ENCODE peak calls at places on chromosomes 16 and 17, in ten cellular contexts. One of them, this sample, is unnamed.
A peak's percentile ranks its signal among the peaks of the same experiment; 100 is the strongest.

GRCh38 chr17:78736526-78737079 is 45.5 kb downstream of the CYTH1 start:
- DNase-seq in prostate gland: peak; percentile 96
- DNase-seq in Peyer's patch: peak; percentile 91
- DNase-seq in astrocyte: no peak
- DNase-seq in spleen: peak; percentile 94
- DNase-seq in HCT116: peak; percentile 90
- DNase-seq in heart right ventricle: peak; percentile 77
- DNase-seq in mammary epithelial cell: peak; percentile 93
- DNase-seq in mucosa of descending colon: peak; percentile 93
- DNase-seq in cardiac muscle cell: no peak
- DNase-seq in this sample: peak; percentile 78

GRCh38 chr17:75755205-75755901 is 9.6 kb downstream of the GALK1 start:
- DNase-seq in mucosa of descending colon: no peak
- DNase-seq in HCT116: no peak
- DNase-seq in prostate gland: no peak
- DNase-seq in heart right ventricle: no peak
- DNase-seq in spleen: peak; percentile 76
- DNase-seq in Peyer's patch: peak; percentile 48
- DNase-seq in mammary epithelial cell: peak; percentile 44
- DNase-seq in astrocyte: no peak
- DNase-seq in cardiac muscle cell: no peak
- DNase-seq in this sample: peak; percentile 64

GRCh38 chr16:19513377-19514053 is 8.4 kb downstream of the GDE1 start:
- DNase-seq in mucosa of descending colon: no peak
- DNase-seq in astrocyte: no peak
- DNase-seq in cardiac muscle cell: peak; percentile 56
- DNase-seq in HCT116: no peak
- DNase-seq in Peyer's patch: no peak
- DNase-seq in mammary epithelial cell: no peak
- DNase-seq in heart right ventricle: no peak
- DNase-seq in prostate gland: no peak
- DNase-seq in spleen: no peak
- DNase-seq in this sample: no peak

GRCh38 chr17:5127910-5128309 is 12.1 kb downstream of the USP6 start:
- DNase-seq in heart right ventricle: no peak
- DNase-seq in cardiac muscle cell: no peak
- DNase-seq in prostate gland: no peak
- DNase-seq in spleen: no peak
- DNase-seq in HCT116: no peak
- DNase-seq in mammary epithelial cell: no peak
- DNase-seq in mucosa of descending colon: no peak
- DNase-seq in astrocyte: no peak
- DNase-seq in Peyer's patch: no peak
- DNase-seq in this sample: peak; percentile 29

GRCh38 chr17:39099686-39100293 is 51.6 kb downstream of the PLXDC1 start:
- DNase-seq in prostate gland: no peak
- DNase-seq in mammary epithelial cell: no peak
- DNase-seq in spleen: no peak
- DNase-seq in heart right ventricle: peak; percentile 37
- DNase-seq in Peyer's patch: no peak
- DNase-seq in cardiac muscle cell: peak; percentile 93
- DNase-seq in HCT116: no peak
- DNase-seq in astrocyte: peak; percentile 62
- DNase-seq in mucosa of descending colon: peak; percentile 58
- DNase-seq in this sample: peak; percentile 35

GRCh38 chr17:5203908-5204294 is 12.2 kb upstream of the ZNF594 start:
- DNase-seq in HCT116: no peak
- DNase-seq in Peyer's patch: no peak
- DNase-seq in spleen: no peak
- DNase-seq in heart right ventricle: no peak
- DNase-seq in astrocyte: peak; percentile 67
- DNase-seq in cardiac muscle cell: peak; percentile 36
- DNase-seq in mucosa of descending colon: no peak
- DNase-seq in prostate gland: no peak
- DNase-seq in mammary epithelial cell: peak; percentile 33
- DNase-seq in this sample: no peak

GRCh38 chr17:40059729-40060475 is 2.9 kb upstream of the THRA start:
- DNase-seq in mucosa of descending colon: no peak
- DNase-seq in heart right ventricle: no peak
- DNase-seq in astrocyte: no peak
- DNase-seq in spleen: no peak
- DNase-seq in prostate gland: no peak
- DNase-seq in Peyer's patch: no peak
- DNase-seq in mammary epithelial cell: no peak
- DNase-seq in HCT116: no peak
- DNase-seq in cardiac muscle cell: no peak
- DNase-seq in this sample: no peak

GRCh38 chr17:78154903-78155811 is 9.0 kb downstream of the C17orf99 start:
- DNase-seq in heart right ventricle: no peak
- DNase-seq in HCT116: no peak
- DNase-seq in spleen: no peak
- DNase-seq in mammary epithelial cell: peak; percentile 78
- DNase-seq in Peyer's patch: no peak
- DNase-seq in prostate gland: no peak
- DNase-seq in cardiac muscle cell: peak; percentile 21
- DNase-seq in astrocyte: no peak
- DNase-seq in mucosa of descending colon: peak; percentile 73
- DNase-seq in this sample: no peak

GRCh38 chr17:1275962-1276736 is 3.3 kb upstream of the TRARG1 start:
- DNase-seq in mucosa of descending colon: peak; percentile 80
- DNase-seq in astrocyte: no peak
- DNase-seq in mammary epithelial cell: no peak
- DNase-seq in Peyer's patch: peak; percentile 76
- DNase-seq in cardiac muscle cell: peak; percentile 59
- DNase-seq in HCT116: peak; percentile 29
- DNase-seq in prostate gland: peak; percentile 45
- DNase-seq in heart right ventricle: peak; percentile 76
- DNase-seq in spleen: peak; percentile 89
- DNase-seq in this sample: peak; percentile 56

GRCh38 chr16:25210758-25211157 is 6.0 kb upstream of the AQP8 start:
- DNase-seq in mucosa of descending colon: no peak
- DNase-seq in Peyer's patch: no peak
- DNase-seq in cardiac muscle cell: peak; percentile 54
- DNase-seq in HCT116: no peak
- DNase-seq in prostate gland: no peak
- DNase-seq in mammary epithelial cell: peak; percentile 39
- DNase-seq in astrocyte: peak; percentile 83
- DNase-seq in heart right ventricle: no peak
- DNase-seq in spleen: no peak
- DNase-seq in this sample: no peak

GRCh38 chr16:3774156-3774767 is 56.9 kb upstream of the TRAP1 start:
- DNase-seq in heart right ventricle: peak; percentile 52
- DNase-seq in cardiac muscle cell: peak; percentile 76
- DNase-seq in mammary epithelial cell: no peak
- DNase-seq in spleen: no peak
- DNase-seq in mucosa of descending colon: no peak
- DNase-seq in Peyer's patch: no peak
- DNase-seq in astrocyte: peak; percentile 38
- DNase-seq in HCT116: no peak
- DNase-seq in prostate gland: no peak
- DNase-seq in this sample: no peak

GRCh38 chr17:45361976-45362375 is 45.2 kb upstream of the MAP3K14 start:
- DNase-seq in heart right ventricle: no peak
- DNase-seq in mammary epithelial cell: no peak
- DNase-seq in spleen: peak; percentile 23
- DNase-seq in mucosa of descending colon: no peak
- DNase-seq in HCT116: no peak
- DNase-seq in cardiac muscle cell: no peak
- DNase-seq in prostate gland: no peak
- DNase-seq in Peyer's patch: no peak
- DNase-seq in astrocyte: no peak
- DNase-seq in this sample: no peak

GRCh38 chr16:53849585-53849984 is 145.6 kb downstream of the FTO start:
- DNase-seq in astrocyte: no peak
- DNase-seq in mucosa of descending colon: no peak
- DNase-seq in heart right ventricle: no peak
- DNase-seq in prostate gland: no peak
- DNase-seq in mammary epithelial cell: no peak
- DNase-seq in spleen: no peak
- DNase-seq in HCT116: no peak
- DNase-seq in Peyer's patch: no peak
- DNase-seq in cardiac muscle cell: no peak
- DNase-seq in this sample: no peak

GRCh38 chr17:76598004-76598439 is 12.4 kb upstream of the ST6GALNAC2 start:
- DNase-seq in Peyer's patch: no peak
- DNase-seq in heart right ventricle: no peak
- DNase-seq in mammary epithelial cell: no peak
- DNase-seq in astrocyte: no peak
- DNase-seq in mucosa of descending colon: no peak
- DNase-seq in prostate gland: no peak
- DNase-seq in HCT116: no peak
- DNase-seq in cardiac muscle cell: no peak
- DNase-seq in spleen: no peak
- DNase-seq in this sample: no peak

GRCh38 chr16:85396879-85397871 is 215.9 kb upstream of the GSE1 start:
- DNase-seq in mucosa of descending colon: peak; percentile 25
- DNase-seq in astrocyte: no peak
- DNase-seq in heart right ventricle: peak; percentile 14
- DNase-seq in prostate gland: no peak
- DNase-seq in cardiac muscle cell: no peak
- DNase-seq in Peyer's patch: peak; percentile 76
- DNase-seq in spleen: peak; percentile 66
- DNase-seq in HCT116: no peak
- DNase-seq in mammary epithelial cell: no peak
- DNase-seq in this sample: peak; percentile 20
- TF ChIP-seq CTCF in mucosa of descending colon: no peak
- TF ChIP-seq CTCF in astrocyte: no peak
- TF ChIP-seq CTCF in heart right ventricle: no peak
- TF ChIP-seq CTCF in prostate gland: peak; percentile 32
- TF ChIP-seq CTCF in cardiac muscle cell: no peak
- TF ChIP-seq CTCF in Peyer's patch: peak; percentile 60
- TF ChIP-seq CTCF in spleen: no peak
- TF ChIP-seq CTCF in HCT116: no peak
- TF ChIP-seq CTCF in mammary epithelial cell: no peak
- TF ChIP-seq CTCF in this sample: no peak

GRCh38 chr17:42005128-42005527 is 12.1 kb downstream of the DNAJC7 start:
- DNase-seq in HCT116: no peak
- DNase-seq in mucosa of descending colon: no peak
- DNase-seq in astrocyte: no peak
- DNase-seq in spleen: no peak
- DNase-seq in mammary epithelial cell: no peak
- DNase-seq in heart right ventricle: no peak
- DNase-seq in cardiac muscle cell: no peak
- DNase-seq in Peyer's patch: no peak
- DNase-seq in prostate gland: no peak
- DNase-seq in this sample: no peak

GRCh38 chr17:42009170-42009569 is 8.1 kb downstream of the DNAJC7 start:
- DNase-seq in astrocyte: no peak
- DNase-seq in cardiac muscle cell: no peak
- DNase-seq in mammary epithelial cell: no peak
- DNase-seq in spleen: no peak
- DNase-seq in heart right ventricle: no peak
- DNase-seq in Peyer's patch: no peak
- DNase-seq in HCT116: no peak
- DNase-seq in prostate gland: no peak
- DNase-seq in mucosa of descending colon: no peak
- DNase-seq in this sample: no peak

GRCh38 chr17:42016411-42016831 is 818 bp downstream of the DNAJC7 start:
- DNase-seq in astrocyte: peak; percentile 25
- DNase-seq in HCT116: no peak
- DNase-seq in mucosa of descending colon: peak; percentile 45
- DNase-seq in prostate gland: no peak
- DNase-seq in spleen: peak; percentile 70
- DNase-seq in Peyer's patch: no peak
- DNase-seq in heart right ventricle: no peak
- DNase-seq in cardiac muscle cell: peak; percentile 33
- DNase-seq in mammary epithelial cell: peak; percentile 14
- DNase-seq in this sample: no peak

GRCh38 chr17:42010898-42011516 is 6.2 kb downstream of the DNAJC7 start:
- DNase-seq in mucosa of descending colon: no peak
- DNase-seq in cardiac muscle cell: peak; percentile 57
- DNase-seq in prostate gland: no peak
- DNase-seq in Peyer's patch: no peak
- DNase-seq in astrocyte: no peak
- DNase-seq in spleen: no peak
- DNase-seq in HCT116: no peak
- DNase-seq in mammary epithelial cell: peak; percentile 25
- DNase-seq in heart right ventricle: no peak
- DNase-seq in this sample: no peak
- H3K4me1 ChIP-seq in mucosa of descending colon: peaks cover 19% of the 10 kb centered on the region
- H3K4me1 ChIP-seq in cardiac muscle cell: peaks cover 4% of the 10 kb centered on the region
- H3K4me1 ChIP-seq in prostate gland: no peaks in the 10 kb centered on the region
- H3K4me1 ChIP-seq in Peyer's patch: peaks cover 3% of the 10 kb centered on the region
- H3K4me1 ChIP-seq in astrocyte: peaks cover 7% of the 10 kb centered on the region
- H3K4me1 ChIP-seq in spleen: peaks cover 96% of the 10 kb centered on the region
- H3K4me1 ChIP-seq in HCT116: peaks cover 22% of the 10 kb centered on the region
- H3K4me1 ChIP-seq in mammary epithelial cell: peaks cover 27% of the 10 kb centered on the region
- H3K4me1 ChIP-seq in heart right ventricle: peaks cover 94% of the 10 kb centered on the region
- H3K4me1 ChIP-seq in this sample: peaks cover 40% of the 10 kb centered on the region

GRCh38 chr16:88453621-88454314 is 688 bp downstream of the ZFPM1 start:
- DNase-seq in heart right ventricle: no peak
- DNase-seq in prostate gland: no peak
- DNase-seq in astrocyte: no peak
- DNase-seq in mammary epithelial cell: peak; percentile 23
- DNase-seq in HCT116: no peak
- DNase-seq in cardiac muscle cell: no peak
- DNase-seq in Peyer's patch: peak; percentile 63
- DNase-seq in spleen: peak; percentile 86
- DNase-seq in mucosa of descending colon: peak; percentile 50
- DNase-seq in this sample: no peak
- TF ChIP-seq CTCF in heart right ventricle: no peak
- TF ChIP-seq CTCF in prostate gland: no peak
- TF ChIP-seq CTCF in astrocyte: no peak
- TF ChIP-seq CTCF in mammary epithelial cell: no peak
- TF ChIP-seq CTCF in HCT116: no peak
- TF ChIP-seq CTCF in cardiac muscle cell: no peak
- TF ChIP-seq CTCF in Peyer's patch: no peak
- TF ChIP-seq CTCF in spleen: no peak
- TF ChIP-seq CTCF in mucosa of descending colon: no peak
- TF ChIP-seq CTCF in this sample: no peak

GRCh38 chr17:19244796-19245195 is 7.6 kb downstream of the EPN2 start:
- DNase-seq in astrocyte: no peak
- DNase-seq in Peyer's patch: no peak
- DNase-seq in heart right ventricle: no peak
- DNase-seq in mucosa of descending colon: no peak
- DNase-seq in cardiac muscle cell: no peak
- DNase-seq in mammary epithelial cell: no peak
- DNase-seq in prostate gland: no peak
- DNase-seq in HCT116: no peak
- DNase-seq in spleen: peak; percentile 22
- DNase-seq in this sample: no peak

GRCh38 chr17:19249681-19250080 is 12.5 kb downstream of the EPN2 start:
- DNase-seq in HCT116: no peak
- DNase-seq in heart right ventricle: no peak
- DNase-seq in prostate gland: no peak
- DNase-seq in astrocyte: peak; percentile 71
- DNase-seq in spleen: no peak
- DNase-seq in mucosa of descending colon: no peak
- DNase-seq in Peyer's patch: no peak
- DNase-seq in cardiac muscle cell: peak; percentile 67
- DNase-seq in mammary epithelial cell: no peak
- DNase-seq in this sample: peak; percentile 41

GRCh38 chr17:19248149-19248922 is 11.2 kb downstream of the EPN2 start:
- DNase-seq in prostate gland: peak; percentile 91
- DNase-seq in heart right ventricle: no peak
- DNase-seq in spleen: no peak
- DNase-seq in HCT116: no peak
- DNase-seq in mucosa of descending colon: no peak
- DNase-seq in cardiac muscle cell: no peak
- DNase-seq in mammary epithelial cell: peak; percentile 9
- DNase-seq in Peyer's patch: no peak
- DNase-seq in astrocyte: no peak
- DNase-seq in this sample: no peak

GRCh38 chr17:19248923-19249574 is 11.9 kb downstream of the EPN2 start:
- DNase-seq in mucosa of descending colon: no peak
- DNase-seq in astrocyte: peak; percentile 92
- DNase-seq in spleen: peak; percentile 74
- DNase-seq in mammary epithelial cell: peak; percentile 68
- DNase-seq in cardiac muscle cell: peak; percentile 78
- DNase-seq in HCT116: no peak
- DNase-seq in Peyer's patch: no peak
- DNase-seq in heart right ventricle: peak; percentile 40
- DNase-seq in prostate gland: peak; percentile 74
- DNase-seq in this sample: peak; percentile 86

GRCh38 chr17:19247423-19247822 is 10.3 kb downstream of the EPN2 start:
- DNase-seq in HCT116: no peak
- DNase-seq in mammary epithelial cell: no peak
- DNase-seq in prostate gland: no peak
- DNase-seq in cardiac muscle cell: no peak
- DNase-seq in spleen: peak; percentile 9
- DNase-seq in mucosa of descending colon: no peak
- DNase-seq in astrocyte: no peak
- DNase-seq in Peyer's patch: no peak
- DNase-seq in heart right ventricle: no peak
- DNase-seq in this sample: no peak
- H3K4me1 ChIP-seq in HCT116: peaks cover 55% of the 10 kb centered on the region
- H3K4me1 ChIP-seq in mammary epithelial cell: peaks cover 18% of the 10 kb centered on the region
- H3K4me1 ChIP-seq in prostate gland: peaks cover 41% of the 10 kb centered on the region
- H3K4me1 ChIP-seq in cardiac muscle cell: peaks cover 20% of the 10 kb centered on the region
- H3K4me1 ChIP-seq in spleen: peaks cover 29% of the 10 kb centered on the region
- H3K4me1 ChIP-seq in mucosa of descending colon: peaks cover 20% of the 10 kb centered on the region
- H3K4me1 ChIP-seq in astrocyte: peaks cover 30% of the 10 kb centered on the region
- H3K4me1 ChIP-seq in Peyer's patch: no peaks in the 10 kb centered on the region
- H3K4me1 ChIP-seq in heart right ventricle: peaks cover 82% of the 10 kb centered on the region
- H3K4me1 ChIP-seq in this sample: peaks cover 33% of the 10 kb centered on the region

This sample was measured in tibial artery.